ENCODE peak calls at places on chromosomes 12 and 14, in eight cellular contexts. O, M, I, S, Y, G, H and B are unnamed samples. For H3K4me1, the result is how much of the 10 kb centered on the place peaks cover.

GRCh38 chr12:63206908-63207307 is 55.9 kb upstream of the AVPR1A start:
- DNase-seq in H (no peak), M (peak), S (no peak), I (no peak), O (no peak), G (no peak), Y (no peak), B (peak)

GRCh38 chr12:119916111-119916510 is 39.0 kb upstream of the CIT start:
- DNase-seq in I (no peak), H (no peak), Y (no peak), S (no peak), M (no peak), O (no peak), G (no peak), B (no peak)

GRCh38 chr14:72567226-72567625 is 326.7 kb downstream of the DPF3 start:
- DNase-seq in M (no peak), I (no peak), H (no peak), S (peak), O (no peak), G (no peak), Y (no peak), B (no peak)

GRCh38 chr12:110123861-110124183 is 335 bp upstream of the IFT81 start:
- DNase-seq in H (no peak), G (no peak), Y (no peak), S (no peak), M (no peak), O (no peak), I (no peak), B (no peak)

GRCh38 chr12:52543985-52544888 is 8.7 kb downstream of the KRT71 start:
- DNase-seq in H (no peak), M (peak), O (no peak), S (no peak), Y (peak), I (no peak), G (no peak), B (no peak)

GRCh38 chr14:61560323-61560722 is 135.0 kb upstream of the HIF1A start:
- DNase-seq in G (peak), O (no peak), Y (no peak), H (peak), I (no peak), M (no peak), S (no peak), B (no peak)

GRCh38 chr12:3988519-3989217 is 115.5 kb upstream of the PARP11 start:
- DNase-seq in I (no peak), M (no peak), H (no peak), S (no peak), Y (no peak), G (no peak), O (no peak), B (no peak)

GRCh38 chr12:107379852-107380567 is 286.7 kb upstream of the CRY1 start:
- DNase-seq in H (peak), I (no peak), O (no peak), S (no peak), Y (peak), G (no peak), M (no peak), B (peak)

GRCh38 chr12:109720152-109720855 is 6.7 kb downstream of the FAM222A start:
- DNase-seq in M (no peak), I (no peak), Y (no peak), O (no peak), G (no peak), S (no peak), H (no peak), B (no peak)

GRCh38 chr12:59164991-59165718 is 244.9 kb upstream of the LRIG3 start:
- DNase-seq in S (no peak), M (no peak), I (no peak), Y (no peak), G (peak), O (no peak), H (peak), B (no peak)

GRCh38 chr12:41466300-41466699 is 278.2 kb downstream of the PDZRN4 start:
- DNase-seq in Y (no peak), H (no peak), S (no peak), M (no peak), G (peak), I (no peak), O (no peak), B (no peak)

GRCh38 chr14:67952786-67953185 is 133.2 kb downstream of the RAD51B start:
- DNase-seq in O (no peak), Y (no peak), S (no peak), M (no peak), H (no peak), G (no peak), I (no peak), B (no peak)

GRCh38 chr12:75390156-75390898 is 562 bp upstream of the GLIPR1L2 start:
- DNase-seq in H (no peak), Y (no peak), S (no peak), M (no peak), O (no peak), I (no peak), G (no peak), B (no peak)

GRCh38 chr12:1309610-1310009 is 284.8 kb downstream of the FBXL14 start:
- DNase-seq in O (no peak), S (no peak), Y (no peak), G (no peak), I (no peak), M (no peak), H (no peak), B (no peak)

GRCh38 chr14:52950898-52951729 is at the start of gene FERMT2:
- DNase-seq in G (peak), O (peak), S (peak), Y (peak), I (peak), H (peak), M (peak), B (peak)

DNA sequence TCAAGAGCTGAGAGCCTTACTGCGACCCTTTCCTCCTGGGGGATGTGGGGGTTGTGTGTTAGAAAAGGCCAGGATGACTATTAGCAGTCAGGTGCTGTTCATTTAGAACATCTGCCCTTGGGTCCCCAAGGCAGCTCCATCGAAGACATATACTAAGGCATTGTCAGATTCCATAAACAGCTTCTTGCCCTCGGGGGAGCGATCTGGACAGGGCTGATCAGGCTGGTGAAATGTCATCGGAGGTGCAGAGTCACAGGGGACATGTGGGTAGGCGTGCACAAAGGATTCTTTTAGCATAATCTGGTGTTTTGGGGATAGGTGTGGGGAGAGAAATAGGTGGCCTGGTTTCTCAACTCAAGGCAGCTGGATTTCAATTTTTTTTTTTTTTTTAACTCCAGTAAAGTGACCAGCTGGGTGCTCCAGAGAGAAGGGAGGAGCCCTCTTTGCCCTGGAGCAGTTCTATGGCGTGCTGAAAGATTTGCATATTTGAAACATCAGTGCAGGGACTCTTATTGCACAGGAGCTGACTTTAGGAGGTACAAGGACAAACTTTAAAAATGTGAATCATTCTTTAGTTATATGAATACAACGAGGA is 160.0 kb downstream of the SUDS3 start:
- DNase-seq in H (no peak), I (no peak), O (no peak), Y (no peak), S (no peak), M (no peak), G (no peak), B (no peak)
- H3K4me1 ChIP-seq in H (under half), I (under half), O (under half), Y (under half), S (under half), M (under half), G (under half), B (under half)

DNA sequence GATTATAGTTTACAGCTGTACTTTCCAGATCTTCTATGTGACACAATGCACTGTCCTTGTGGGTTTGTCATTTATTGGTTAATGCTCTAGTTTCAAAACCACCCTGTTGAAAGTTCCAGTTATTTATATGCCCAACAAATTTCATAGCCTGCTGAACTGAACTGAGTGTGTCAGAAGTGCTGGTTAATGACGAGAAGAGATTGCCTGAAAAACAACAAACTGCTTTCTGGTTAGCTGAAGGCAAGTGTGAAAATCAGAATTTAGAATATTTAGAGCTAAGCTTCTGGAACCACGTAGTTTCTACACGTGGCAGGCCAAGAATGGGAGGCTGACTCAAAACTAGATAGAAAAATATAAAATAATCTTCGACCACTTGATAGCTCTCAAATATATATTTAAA is 19.1 kb upstream of the RIN3 start:
- DNase-seq in H (no peak), S (no peak), M (no peak), Y (no peak), O (no peak), G (no peak), I (no peak), B (no peak)
- H3K4me1 ChIP-seq in H (under half), S (under half), M (under half), Y (under half), O (under half), G (under half), I (half or more), B (under half)

GRCh38 chr12:106003297-106003696 is 135.5 kb downstream of the NUAK1 start:
- DNase-seq in H (no peak), S (no peak), G (no peak), I (no peak), M (no peak), O (no peak), Y (no peak), B (no peak)
- H3K4me1 ChIP-seq in H (under half), S (under half), G (under half), I (under half), M (under half), O (under half), Y (under half), B (under half)

GRCh38 chr12:11732760-11733159 is 83.3 kb downstream of the ETV6 start:
- DNase-seq in G (no peak), M (no peak), H (no peak), I (no peak), Y (no peak), S (no peak), O (no peak), B (no peak)
- H3K4me1 ChIP-seq in G (under half), M (under half), H (under half), I (half or more), Y (under half), S (under half), O (half or more), B (under half)

GRCh38 chr12:131897875-131898274 is 3.5 kb downstream of the ULK1 start:
- DNase-seq in G (no peak), Y (no peak), I (no peak), O (no peak), H (no peak), M (no peak), S (no peak), B (no peak)

GRCh38 chr12:131901431-131902331 is 7.3 kb downstream of the ULK1 start:
- DNase-seq in H (no peak), S (peak), O (peak), M (no peak), Y (peak), I (no peak), G (no peak), B (no peak)

GRCh38 chr12:131902332-131903241 is 8.2 kb downstream of the ULK1 start:
- DNase-seq in G (no peak), M (no peak), S (no peak), O (no peak), Y (no peak), H (no peak), I (no peak), B (no peak)

GRCh38 chr12:131897276-131897675 is 2.9 kb downstream of the ULK1 start:
- DNase-seq in I (no peak), H (no peak), O (no peak), G (no peak), S (peak), M (no peak), Y (peak), B (no peak)

DNA sequence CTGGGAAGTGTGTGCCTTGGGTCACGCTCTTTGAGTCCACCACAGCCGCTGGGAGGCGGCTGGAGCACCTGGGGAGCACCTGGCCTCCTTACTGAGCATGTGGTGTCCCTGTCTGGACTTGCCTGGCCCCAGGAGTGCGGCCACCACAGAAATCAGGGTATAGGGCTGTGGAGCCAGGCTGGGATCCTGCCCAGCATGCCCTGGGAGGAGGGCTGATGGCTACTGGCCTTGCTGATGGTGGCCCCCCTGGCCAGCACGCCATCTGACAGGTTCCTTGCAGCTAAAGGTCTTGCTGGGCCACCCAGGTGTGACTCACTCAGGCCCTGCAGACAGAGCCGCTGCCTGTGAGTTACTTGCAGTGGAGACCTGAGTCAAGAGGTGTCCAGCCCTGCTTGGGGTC is 6.0 kb downstream of the ULK1 start:
- DNase-seq in I (no peak), H (no peak), S (no peak), O (peak), Y (no peak), G (no peak), M (no peak), B (no peak)
- H3K4me1 ChIP-seq in I (half or more), H (under half), S (under half), O (under half), Y (under half), G (under half), M (under half), B (under half)

GRCh38 chr14:51085007-51085406 is 9.9 kb downstream of the TRIM9 start:
- DNase-seq in O (no peak), I (no peak), G (no peak), S (no peak), M (no peak), H (no peak), Y (no peak), B (no peak)
- H3K4me1 ChIP-seq in O (under half), I (under half), G (under half), S (under half), M (under half), H (under half), Y (under half), B (under half)

GRCh38 chr12:9761407-9761736 is 671 bp upstream of the CD69 start:
- DNase-seq in M (no peak), S (no peak), O (no peak), Y (no peak), H (no peak), G (no peak), I (no peak), B (no peak)
- H3K4me1 ChIP-seq in M (under half), S (under half), O (under half), Y (under half), H (under half), G (under half), I (under half), B (under half)

GRCh38 chr12:47387991-47388390 is 308.2 kb upstream of the AMIGO2 start:
- DNase-seq in H (no peak), S (no peak), G (no peak), O (no peak), M (no peak), Y (no peak), I (no peak), B (no peak)
- H3K4me1 ChIP-seq in H (under half), S (under half), G (under half), O (under half), M (under half), Y (under half), I (under half), B (under half)

GRCh38 chr14:104699426-104699748 is 10.0 kb downstream of the INF2 start:
- DNase-seq in I (no peak), Y (no peak), O (no peak), G (no peak), M (no peak), H (no peak), S (no peak), B (no peak)

GRCh38 chr14:104697317-104697703 is 7.9 kb downstream of the INF2 start:
- DNase-seq in M (no peak), H (no peak), S (no peak), Y (no peak), G (no peak), I (no peak), O (no peak), B (no peak)

GRCh38 chr14:104696671-104697316 is 7.4 kb downstream of the INF2 start:
- DNase-seq in S (no peak), I (no peak), M (no peak), G (no peak), O (no peak), H (no peak), Y (no peak), B (no peak)

GRCh38 chr14:104698688-104699425 is 9.4 kb downstream of the INF2 start:
- DNase-seq in S (no peak), I (no peak), Y (no peak), G (no peak), M (no peak), H (no peak), O (no peak), B (no peak)

GRCh38 chr14:104697892-104698583 is 8.6 kb downstream of the INF2 start:
- DNase-seq in M (no peak), Y (no peak), S (no peak), G (peak), O (peak), I (no peak), H (no peak), B (no peak)
- H3K4me1 ChIP-seq in M (under half), Y (under half), S (under half), G (under half), O (half or more), I (half or more), H (under half), B (under half)

GRCh38 chr14:62592877-62593276 is 452.4 kb downstream of the KCNH5 start:
- DNase-seq in H (peak), Y (no peak), G (no peak), O (no peak), S (no peak), M (no peak), I (no peak), B (no peak)
- H3K4me1 ChIP-seq in H (under half), Y (under half), G (under half), O (under half), S (under half), M (under half), I (under half), B (under half)